ENCODE peak calls at places on chromosomes 6 and 20, in six cellular contexts. One of them, this sample, is unnamed.

GRCh38 chr6:151393410-151393809 is 2.1 kb upstream of the ZBTB2 start:
- DNase-seq in fibroblast of the conjunctiva: no peak
- DNase-seq in stimulated activated CD4-positive, alpha-beta T cell treated with anti-CD3 and anti-CD28 coated beads, TNF-alpha, amount 100 ng/mL, for 4 hours: no peak
- DNase-seq in body of pancreas: no peak
- DNase-seq in NCI-H2107: no peak
- DNase-seq in epithelial cell of esophagus: no peak
- DNase-seq in this sample: no peak

GRCh38 chr6:142843344-142843743 is 101.6 kb downstream of the HIVEP2 start:
- DNase-seq in fibroblast of the conjunctiva: no peak
- DNase-seq in stimulated activated CD4-positive, alpha-beta T cell treated with anti-CD3 and anti-CD28 coated beads, TNF-alpha, amount 100 ng/mL, for 4 hours: no peak
- DNase-seq in body of pancreas: no peak
- DNase-seq in NCI-H2107: no peak
- DNase-seq in epithelial cell of esophagus: no peak
- DNase-seq in this sample: no peak

GRCh38 chr6:62980093-62980492 is 231.2 kb upstream of the FKBP1C start:
- DNase-seq in fibroblast of the conjunctiva: no peak
- DNase-seq in stimulated activated CD4-positive, alpha-beta T cell treated with anti-CD3 and anti-CD28 coated beads, TNF-alpha, amount 100 ng/mL, for 4 hours: no peak
- DNase-seq in body of pancreas: no peak
- DNase-seq in NCI-H2107: no peak
- DNase-seq in epithelial cell of esophagus: no peak
- DNase-seq in this sample: no peak

GRCh38 chr20:62635852-62636251 is 6.5 kb upstream of the SLCO4A1 start:
- DNase-seq in fibroblast of the conjunctiva: no peak
- DNase-seq in stimulated activated CD4-positive, alpha-beta T cell treated with anti-CD3 and anti-CD28 coated beads, TNF-alpha, amount 100 ng/mL, for 4 hours: no peak
- DNase-seq in body of pancreas: no peak
- DNase-seq in NCI-H2107: no peak
- DNase-seq in epithelial cell of esophagus: no peak
- DNase-seq in this sample: no peak

GRCh38 chr6:13413906-13414555 is 73.4 kb downstream of the GFOD1 start:
- DNase-seq in fibroblast of the conjunctiva: no peak
- DNase-seq in stimulated activated CD4-positive, alpha-beta T cell treated with anti-CD3 and anti-CD28 coated beads, TNF-alpha, amount 100 ng/mL, for 4 hours: no peak
- DNase-seq in body of pancreas: no peak
- DNase-seq in NCI-H2107: no peak
- DNase-seq in epithelial cell of esophagus: no peak
- DNase-seq in this sample: no peak

GRCh38 chr6:75752365-75752764 is 3.3 kb downstream of the MYO6 start:
- DNase-seq in fibroblast of the conjunctiva: no peak
- DNase-seq in stimulated activated CD4-positive, alpha-beta T cell treated with anti-CD3 and anti-CD28 coated beads, TNF-alpha, amount 100 ng/mL, for 4 hours: no peak
- DNase-seq in body of pancreas: no peak
- DNase-seq in NCI-H2107: no peak
- DNase-seq in epithelial cell of esophagus: peak
- DNase-seq in this sample: no peak

GRCh38 chr6:106083618-106084017 is 2.5 kb upstream of the PRDM1 start:
- DNase-seq in fibroblast of the conjunctiva: no peak
- DNase-seq in stimulated activated CD4-positive, alpha-beta T cell treated with anti-CD3 and anti-CD28 coated beads, TNF-alpha, amount 100 ng/mL, for 4 hours: no peak
- DNase-seq in body of pancreas: no peak
- DNase-seq in NCI-H2107: no peak
- DNase-seq in epithelial cell of esophagus: no peak
- DNase-seq in this sample: no peak

GRCh38 chr20:33387177-33387576 is 14.1 kb downstream of the CDK5RAP1 start:
- DNase-seq in fibroblast of the conjunctiva: no peak
- DNase-seq in stimulated activated CD4-positive, alpha-beta T cell treated with anti-CD3 and anti-CD28 coated beads, TNF-alpha, amount 100 ng/mL, for 4 hours: no peak
- DNase-seq in body of pancreas: no peak
- DNase-seq in NCI-H2107: no peak
- DNase-seq in epithelial cell of esophagus: peak
- DNase-seq in this sample: no peak

GRCh38 chr20:44596010-44596409 is 13.6 kb downstream of the PKIG start:
- DNase-seq in fibroblast of the conjunctiva: no peak
- DNase-seq in stimulated activated CD4-positive, alpha-beta T cell treated with anti-CD3 and anti-CD28 coated beads, TNF-alpha, amount 100 ng/mL, for 4 hours: no peak
- DNase-seq in body of pancreas: no peak
- DNase-seq in NCI-H2107: no peak
- DNase-seq in epithelial cell of esophagus: peak
- DNase-seq in this sample: no peak

GRCh38 chr6:122730775-122731386 is 48.6 kb upstream of the FABP7 start:
- DNase-seq in fibroblast of the conjunctiva: peak
- DNase-seq in stimulated activated CD4-positive, alpha-beta T cell treated with anti-CD3 and anti-CD28 coated beads, TNF-alpha, amount 100 ng/mL, for 4 hours: no peak
- DNase-seq in body of pancreas: peak
- DNase-seq in NCI-H2107: peak
- DNase-seq in epithelial cell of esophagus: peak
- DNase-seq in this sample: no peak

GRCh38 chr20:10747019-10747418 is 73.2 kb upstream of the JAG1 start:
- DNase-seq in fibroblast of the conjunctiva: no peak
- DNase-seq in stimulated activated CD4-positive, alpha-beta T cell treated with anti-CD3 and anti-CD28 coated beads, TNF-alpha, amount 100 ng/mL, for 4 hours: no peak
- DNase-seq in body of pancreas: no peak
- DNase-seq in NCI-H2107: no peak
- DNase-seq in epithelial cell of esophagus: peak
- DNase-seq in this sample: peak

GRCh38 chr6:8707956-8708772 is 272.8 kb upstream of the SLC35B3 start:
- DNase-seq in fibroblast of the conjunctiva: peak
- DNase-seq in stimulated activated CD4-positive, alpha-beta T cell treated with anti-CD3 and anti-CD28 coated beads, TNF-alpha, amount 100 ng/mL, for 4 hours: no peak
- DNase-seq in body of pancreas: peak
- DNase-seq in NCI-H2107: no peak
- DNase-seq in epithelial cell of esophagus: peak
- DNase-seq in this sample: peak

GRCh38 chr6:140366991-140367390 is 992.5 kb upstream of the CITED2 start:
- DNase-seq in fibroblast of the conjunctiva: no peak
- DNase-seq in stimulated activated CD4-positive, alpha-beta T cell treated with anti-CD3 and anti-CD28 coated beads, TNF-alpha, amount 100 ng/mL, for 4 hours: no peak
- DNase-seq in body of pancreas: no peak
- DNase-seq in NCI-H2107: no peak
- DNase-seq in epithelial cell of esophagus: peak
- DNase-seq in this sample: peak

GRCh38 chr6:144202879-144203468 is 52.7 kb downstream of the STX11 start:
- DNase-seq in fibroblast of the conjunctiva: no peak
- DNase-seq in stimulated activated CD4-positive, alpha-beta T cell treated with anti-CD3 and anti-CD28 coated beads, TNF-alpha, amount 100 ng/mL, for 4 hours: no peak
- DNase-seq in body of pancreas: no peak
- DNase-seq in NCI-H2107: no peak
- DNase-seq in epithelial cell of esophagus: no peak
- DNase-seq in this sample: no peak

GRCh38 chr20:3871549-3872265 is 17.5 kb upstream of the PANK2 start:
- DNase-seq in fibroblast of the conjunctiva: no peak
- DNase-seq in stimulated activated CD4-positive, alpha-beta T cell treated with anti-CD3 and anti-CD28 coated beads, TNF-alpha, amount 100 ng/mL, for 4 hours: no peak
- DNase-seq in body of pancreas: no peak
- DNase-seq in NCI-H2107: no peak
- DNase-seq in epithelial cell of esophagus: peak
- DNase-seq in this sample: no peak

GRCh38 chr6:35634316-35634715 is 54.4 kb downstream of the FKBP5 start:
- DNase-seq in fibroblast of the conjunctiva: no peak
- DNase-seq in stimulated activated CD4-positive, alpha-beta T cell treated with anti-CD3 and anti-CD28 coated beads, TNF-alpha, amount 100 ng/mL, for 4 hours: no peak
- DNase-seq in body of pancreas: peak
- DNase-seq in NCI-H2107: no peak
- DNase-seq in epithelial cell of esophagus: no peak
- DNase-seq in this sample: no peak

GRCh38 chr20:49379338-49379737 is 101.5 kb upstream of the ZNFX1 start:
- DNase-seq in fibroblast of the conjunctiva: no peak
- DNase-seq in stimulated activated CD4-positive, alpha-beta T cell treated with anti-CD3 and anti-CD28 coated beads, TNF-alpha, amount 100 ng/mL, for 4 hours: no peak
- DNase-seq in body of pancreas: no peak
- DNase-seq in NCI-H2107: no peak
- DNase-seq in epithelial cell of esophagus: no peak
- DNase-seq in this sample: no peak